ENCODE peak calls at places on chromosomes 11 and 22, in eight cellular contexts. R, L, W, F, P, B, J and O are unnamed samples.

GRCh38 chr11:114179234-114179941 is 116.8 kb upstream of the NNMT start:
- DNase-seq in J (no peak), P (peak; percentile 93), R (peak; percentile 3), W (no peak), F (no peak), L (no peak), B (peak; percentile 84), O (peak; percentile 95)

GRCh38 chr11:10325398-10326079 is 20.7 kb downstream of the ADM start:
- DNase-seq in B (no peak), J (no peak), W (no peak), P (no peak), L (no peak), F (no peak), R (no peak), O (peak; percentile 91)

GRCh38 chr22:19798825-19799224 is 38.2 kb downstream of the TBX1 start:
- DNase-seq in P (no peak), L (no peak), J (no peak), F (no peak), R (no peak), B (peak; percentile 42), W (no peak), O (no peak)

GRCh38 chr11:6876914-6877313 is 489 bp downstream of the OR10A4 start:
- DNase-seq in L (no peak), P (no peak), W (no peak), F (no peak), J (no peak), R (no peak), B (no peak), O (no peak)

GRCh38 chr11:121105063-121105480 is 4.0 kb downstream of the TECTA start:
- DNase-seq in R (no peak), J (no peak), P (peak; percentile 44), W (no peak), B (no peak), F (no peak), L (no peak), O (no peak)

GRCh38 chr22:38075961-38076360 is 8.0 kb downstream of the SLC16A8 start:
- DNase-seq in R (no peak), F (no peak), W (no peak), B (no peak), L (no peak), J (no peak), P (no peak), O (no peak)

GRCh38 chr11:124493256-124493655 is 47.8 kb upstream of the OR8B8 start:
- DNase-seq in B (no peak), J (no peak), P (no peak), L (no peak), R (no peak), W (no peak), F (no peak), O (no peak)

GRCh38 chr11:12435264-12435663 is 57.9 kb downstream of the PARVA start:
- DNase-seq in J (no peak), P (no peak), L (no peak), W (no peak), F (no peak), B (no peak), R (no peak), O (no peak)

GRCh38 chr11:100777118-100777517 is 90.0 kb downstream of the ARHGAP42 start:
- DNase-seq in P (no peak), L (peak; percentile 47), W (no peak), J (no peak), F (no peak), R (no peak), B (no peak), O (no peak)

GRCh38 chr11:134339756-134340155 is 8.0 kb downstream of the GLB1L2 start:
- DNase-seq in P (no peak), J (no peak), L (no peak), W (no peak), F (no peak), B (no peak), R (no peak), O (no peak)

GRCh38 chr11:10387209-10388083 is 67.6 kb upstream of the AMPD3 start:
- DNase-seq in P (no peak), L (no peak), F (no peak), W (no peak), R (no peak), B (no peak), J (no peak), O (peak; percentile 91)

GRCh38 chr11:87397250-87397649 is 359.5 kb downstream of the TMEM135 start:
- DNase-seq in F (no peak), R (no peak), B (no peak), J (no peak), W (no peak), P (no peak), L (no peak), O (no peak)

GRCh38 chr22:46297151-46297819 is 615 bp downstream of the GTSE1 start:
- DNase-seq in B (peak; percentile 52), R (no peak), W (no peak), L (peak; percentile 39), F (peak; percentile 6), J (no peak), P (peak; percentile 58), O (no peak)

GRCh38 chr11:37115963-37116362 is 517.9 kb upstream of the RAG2 start:
- DNase-seq in B (no peak), J (no peak), W (no peak), P (no peak), F (no peak), L (no peak), R (no peak), O (no peak)

GRCh38 chr11:57427692-57428082 is 766 bp upstream of the SLC43A3 start:
- DNase-seq in F (no peak), R (no peak), L (no peak), J (no peak), B (no peak), W (no peak), P (peak; percentile 55), O (no peak)

GRCh38 chr11:32082346-32082986 is 8.4 kb upstream of the RCN1 start:
- DNase-seq in L (no peak), F (no peak), J (no peak), R (no peak), P (no peak), B (no peak), W (no peak), O (no peak)

GRCh38 chr11:47886096-47886495 is 37.9 kb upstream of the NUP160 start:
- DNase-seq in R (no peak), L (no peak), J (no peak), P (peak; percentile 31), B (no peak), W (no peak), F (no peak), O (no peak)

GRCh38 chr22:38142606-38143005 is 32.1 kb upstream of the BAIAP2L2 start:
- DNase-seq in B (no peak), F (no peak), R (no peak), P (no peak), W (no peak), L (no peak), J (no peak), O (no peak)

GRCh38 chr11:97611345-97611744 is 1221.5 kb downstream of the JRKL start:
- DNase-seq in W (no peak), B (no peak), R (no peak), J (no peak), P (no peak), L (no peak), F (no peak), O (no peak)

GRCh38 chr11:128294001-128294684 is 293.2 kb downstream of the ETS1 start:
- DNase-seq in F (no peak), W (no peak), L (no peak), R (no peak), B (no peak), J (no peak), P (no peak), O (no peak)

GRCh38 chr11:102546923-102547471 is 16.4 kb upstream of the MMP7 start:
- DNase-seq in W (no peak), R (no peak), J (no peak), P (no peak), F (no peak), L (no peak), B (peak; percentile 54), O (no peak)

GRCh38 chr11:110305169-110306018 is 9.0 kb upstream of the RDX start:
- DNase-seq in L (no peak), P (no peak), J (no peak), B (no peak), R (peak; percentile 99), W (no peak), F (no peak), O (no peak)

GRCh38 chr11:2787816-2788750 is 88.3 kb upstream of the KCNQ1OT1 start:
- DNase-seq in B (no peak), J (no peak), W (no peak), L (no peak), P (peak; percentile 2), F (no peak), R (no peak), O (no peak)

GRCh38 chr11:76232026-76232665 is 25.8 kb upstream of the WNT11 start:
- DNase-seq in W (no peak), F (peak; percentile 46), R (no peak), J (peak; percentile 17), B (no peak), P (no peak), L (no peak), O (no peak)

GRCh38 chr22:17120281-17120680 is 879 bp downstream of the TMEM121B start:
- DNase-seq in L (peak; percentile 68), F (peak; percentile 60), B (peak; percentile 71), P (peak; percentile 57), J (peak; percentile 62), R (no peak), W (peak; percentile 85), O (no peak)

GRCh38 chr11:44788536-44789227 is 61.9 kb downstream of the TSPAN18 start:
- DNase-seq in R (no peak), B (peak; percentile 8), L (no peak), P (no peak), W (no peak), F (no peak), J (no peak), O (peak; percentile 49)

GRCh38 chr11:121446752-121447156 is 5.4 kb upstream of the SORL1 start:
- DNase-seq in F (no peak), R (no peak), B (no peak), P (no peak), J (no peak), L (no peak), W (peak; percentile 55), O (no peak)

GRCh38 chr11:102722804-102723203 is 1.9 kb downstream of the MMP8 start:
- DNase-seq in J (no peak), F (no peak), R (no peak), W (no peak), B (no peak), P (no peak), L (no peak), O (no peak)

GRCh38 chr22:44892243-44892642 is 117.6 kb downstream of the PHF21B start:
- DNase-seq in B (no peak), W (no peak), J (no peak), P (no peak), L (no peak), R (no peak), F (no peak), O (no peak)

GRCh38 chr11:30635401-30635989 is 49.3 kb upstream of the MPPED2 start:
- DNase-seq in R (peak; percentile 39), F (no peak), B (no peak), J (no peak), L (no peak), P (no peak), W (no peak), O (no peak)